ENCODE peak calls at places on chromosomes 6 and 20, in four cellular contexts. O is Calu3, K is globus pallidus, R is kidney. U is an unnamed sample.

GRCh38 chr6:487956-488355 is 96.4 kb downstream of the IRF4 start:
- DNase-seq in O (no peak), R (no peak), K (peak; percentile 97), U (no peak)

GRCh38 chr20:44211177-44212039 is 837 bp upstream of the OSER1 start:
- DNase-seq in R (no peak), K (peak; percentile 29), O (peak; percentile 29), U (peak; percentile 20)

GRCh38 chr6:39794231-39794630 is 2.1 kb downstream of the DAAM2 start:
- DNase-seq in O (no peak), R (no peak), K (peak; percentile 84), U (no peak)

GRCh38 chr6:3031857-3032256 is 32.2 kb downstream of the NQO2 start:
- DNase-seq in O (peak; percentile 38), K (no peak), R (no peak), U (no peak)

GRCh38 chr20:50211065-50211464 is 20.4 kb downstream of the CEBPB start:
- DNase-seq in O (no peak), R (peak; percentile 15), K (no peak), U (no peak)

GRCh38 chr6:41767112-41767946 is 12.4 kb downstream of the FRS3 start:
- DNase-seq in O (peak; percentile 79), R (no peak), K (no peak), U (peak; percentile 55)

GRCh38 chr20:62052842-62053464 is 12.7 kb downstream of the TAF4 start:
- DNase-seq in R (peak; percentile 55), O (no peak), K (no peak), U (no peak)

GRCh38 chr6:34202329-34203201 is 34.1 kb upstream of the HMGA1 start:
- DNase-seq in O (no peak), K (no peak), R (peak; percentile 60), U (no peak)

GRCh38 chr20:17557675-17558006 is 12.2 kb upstream of the DSTN start:
- DNase-seq in R (no peak), O (peak; percentile 32), K (no peak), U (peak; percentile 66)

GRCh38 chr20:47887477-47888080 is 102.3 kb upstream of the SULF2 start:
- DNase-seq in O (no peak), K (no peak), R (no peak), U (no peak)

GRCh38 chr6:130993292-130993765 is 69.7 kb downstream of the EPB41L2 start:
- DNase-seq in R (no peak), O (no peak), K (no peak), U (peak; percentile 38)

GRCh38 chr6:75331134-75331533 is 46.5 kb upstream of the TMEM30A start:
- DNase-seq in K (no peak), R (no peak), O (no peak), U (no peak)

GRCh38 chr6:64984947-64985346 is 722.1 kb downstream of the EYS start:
- DNase-seq in K (no peak), O (no peak), R (no peak), U (no peak)

GRCh38 chr6:142702501-142703460 is 242.2 kb downstream of the HIVEP2 start:
- DNase-seq in K (peak; percentile 72), R (no peak), O (no peak), U (peak; percentile 27)